ENCODE peak calls at places on chromosomes 13 and 19, in four cellular contexts. One of them, this sample, is unnamed.

GRCh38 chr19:17681505-17682125 is 6.5 kb downstream of the UNC13A start:
- DNase-seq in neuronal stem cell: no peak
- DNase-seq in H1: no peak
- DNase-seq in IMR-90: peak; percentile 56
- DNase-seq in this sample: peak; percentile 78

GRCh38 chr13:33251131-33251629 is 34.4 kb downstream of the STARD13 start:
- DNase-seq in neuronal stem cell: no peak
- DNase-seq in H1: no peak
- DNase-seq in IMR-90: peak; percentile 99
- DNase-seq in this sample: peak; percentile 88

GRCh38 chr19:49801966-49802661 is 11.0 kb downstream of the FUZ start:
- DNase-seq in neuronal stem cell: peak; percentile 76
- DNase-seq in H1: no peak
- DNase-seq in IMR-90: peak; percentile 86
- DNase-seq in this sample: peak; percentile 86

GRCh38 chr13:91598655-91599054 is 200.2 kb downstream of the GPC5 start:
- DNase-seq in neuronal stem cell: no peak
- DNase-seq in H1: no peak
- DNase-seq in IMR-90: no peak
- DNase-seq in this sample: no peak

GRCh38 chr13:72151241-72151640 is 284.2 kb upstream of the DACH1 start:
- DNase-seq in neuronal stem cell: no peak
- DNase-seq in H1: no peak
- DNase-seq in IMR-90: no peak
- DNase-seq in this sample: peak; percentile 40

GRCh38 chr19:32397736-32398135 is 7.8 kb upstream of the DPY19L3 start:
- DNase-seq in neuronal stem cell: no peak
- DNase-seq in H1: no peak
- DNase-seq in IMR-90: peak; percentile 88
- DNase-seq in this sample: peak; percentile 62

GRCh38 chr19:45809643-45810159 is 5.4 kb downstream of the RSPH6A start:
- DNase-seq in neuronal stem cell: no peak
- DNase-seq in H1: no peak
- DNase-seq in IMR-90: peak; percentile 83
- DNase-seq in this sample: peak; percentile 86

GRCh38 chr19:52658595-52658994 is 20.4 kb upstream of the ZNF83 start:
- DNase-seq in neuronal stem cell: no peak
- DNase-seq in H1: no peak
- DNase-seq in IMR-90: no peak
- DNase-seq in this sample: no peak

GRCh38 chr19:39104104-39104708 is 20.0 kb downstream of the ACP7 start:
- DNase-seq in neuronal stem cell: no peak
- DNase-seq in H1: no peak
- DNase-seq in IMR-90: no peak
- DNase-seq in this sample: no peak

GRCh38 chr13:43908156-43909126 is 28.7 kb downstream of the LACC1 start:
- DNase-seq in neuronal stem cell: peak; percentile 12
- DNase-seq in H1: no peak
- DNase-seq in IMR-90: peak; percentile 91
- DNase-seq in this sample: peak; percentile 87

GRCh38 chr19:48991823-48992570 is 1.1 kb downstream of the GYS1 start:
- DNase-seq in neuronal stem cell: no peak
- DNase-seq in H1: no peak
- DNase-seq in IMR-90: peak; percentile 83
- DNase-seq in this sample: peak; percentile 91

GRCh38 chr19:16330811-16331690 is 6.4 kb downstream of the KLF2 start:
- DNase-seq in neuronal stem cell: no peak
- DNase-seq in H1: no peak
- DNase-seq in IMR-90: no peak
- DNase-seq in this sample: peak; percentile 67

GRCh38 chr13:98221234-98221633 is 44.2 kb upstream of the RNF113B start:
- DNase-seq in neuronal stem cell: no peak
- DNase-seq in H1: no peak
- DNase-seq in IMR-90: no peak
- DNase-seq in this sample: peak; percentile 52

GRCh38 chr13:49444517-49445395 is 682 bp downstream of the SETDB2 start:
- DNase-seq in neuronal stem cell: peak; percentile 29
- DNase-seq in H1: no peak
- DNase-seq in IMR-90: peak; percentile 68
- DNase-seq in this sample: peak; percentile 80

GRCh38 chr13:71851541-71851940 is 15.5 kb downstream of the DACH1 start:
- DNase-seq in neuronal stem cell: no peak
- DNase-seq in H1: no peak
- DNase-seq in IMR-90: no peak
- DNase-seq in this sample: no peak

GRCh38 chr19:35400773-35401100 is 29.9 kb downstream of the GPR42 start:
- DNase-seq in neuronal stem cell: no peak
- DNase-seq in H1: no peak
- DNase-seq in IMR-90: no peak
- DNase-seq in this sample: no peak

GRCh38 chr13:76791290-76791664 is 94.9 kb downstream of the KCTD12 start:
- DNase-seq in neuronal stem cell: no peak
- DNase-seq in H1: peak; percentile 1
- DNase-seq in IMR-90: no peak
- DNase-seq in this sample: no peak
- H2AFZ ChIP-seq in neuronal stem cell: no peak overlapping the region
- H2AFZ ChIP-seq in H1: peak overlapping the region; percentile 6
- H2AFZ ChIP-seq in IMR-90: no peak overlapping the region
- H2AFZ ChIP-seq in this sample: no peak overlapping the region

GRCh38 chr19:9673912-9674668 is 810 bp downstream of the ZNF562 start:
- DNase-seq in neuronal stem cell: no peak
- DNase-seq in H1: no peak
- DNase-seq in IMR-90: peak; percentile 5
- DNase-seq in this sample: peak; percentile 11

GRCh38 chr19:9671654-9672053 is 3.2 kb downstream of the ZNF562 start:
- DNase-seq in neuronal stem cell: no peak
- DNase-seq in H1: no peak
- DNase-seq in IMR-90: no peak
- DNase-seq in this sample: no peak

GRCh38 chr19:9672893-9673292 is 2.0 kb downstream of the ZNF562 start:
- DNase-seq in neuronal stem cell: no peak
- DNase-seq in H1: no peak
- DNase-seq in IMR-90: no peak
- DNase-seq in this sample: no peak

DNA sequence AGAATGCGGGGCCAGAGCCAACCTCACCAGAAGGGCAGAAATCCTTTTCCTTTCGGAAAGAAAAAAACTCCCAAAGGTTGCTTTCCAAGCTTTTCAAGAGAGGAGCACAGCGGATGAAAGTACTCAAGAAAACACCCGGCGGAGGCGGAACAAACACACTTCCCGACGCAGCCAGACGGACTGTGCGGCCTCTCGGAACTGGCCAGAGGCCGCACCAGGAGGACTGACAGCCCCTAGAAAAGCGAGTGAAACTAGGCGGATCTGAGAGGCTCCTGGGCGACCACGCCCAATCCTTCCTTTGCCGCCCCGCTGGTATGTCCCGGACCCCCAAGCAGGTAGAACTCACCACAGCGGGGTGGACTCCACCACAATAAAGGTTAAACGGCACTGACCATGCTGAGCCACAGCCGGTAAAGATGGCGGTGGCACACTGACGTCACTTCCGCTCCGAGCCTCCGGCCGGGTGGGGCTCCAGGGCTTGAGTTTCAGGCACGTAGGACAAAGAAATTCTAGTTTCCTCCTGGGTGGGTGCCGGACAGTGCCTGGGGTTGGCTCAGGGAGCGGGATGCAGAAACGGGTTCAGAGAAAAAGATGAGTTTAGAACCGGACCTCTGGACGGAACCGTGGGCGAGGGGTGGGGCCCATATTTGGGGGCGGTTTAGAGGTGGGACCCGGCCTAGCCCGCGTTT is at the start of gene ZNF562:
- DNase-seq in neuronal stem cell: peak; percentile 86
- DNase-seq in H1: peak; percentile 86
- DNase-seq in IMR-90: peak; percentile 86
- DNase-seq in this sample: peak; percentile 85
- H2BK5ac ChIP-seq in neuronal stem cell: peak within 1 kb of the TSS; percentile 88
- H2BK5ac ChIP-seq in H1: no peak within 1 kb of the TSS
- H2BK5ac ChIP-seq in IMR-90: peak within 1 kb of the TSS; percentile 85
- H2BK5ac ChIP-seq in this sample: no peak within 1 kb of the TSS

DNA sequence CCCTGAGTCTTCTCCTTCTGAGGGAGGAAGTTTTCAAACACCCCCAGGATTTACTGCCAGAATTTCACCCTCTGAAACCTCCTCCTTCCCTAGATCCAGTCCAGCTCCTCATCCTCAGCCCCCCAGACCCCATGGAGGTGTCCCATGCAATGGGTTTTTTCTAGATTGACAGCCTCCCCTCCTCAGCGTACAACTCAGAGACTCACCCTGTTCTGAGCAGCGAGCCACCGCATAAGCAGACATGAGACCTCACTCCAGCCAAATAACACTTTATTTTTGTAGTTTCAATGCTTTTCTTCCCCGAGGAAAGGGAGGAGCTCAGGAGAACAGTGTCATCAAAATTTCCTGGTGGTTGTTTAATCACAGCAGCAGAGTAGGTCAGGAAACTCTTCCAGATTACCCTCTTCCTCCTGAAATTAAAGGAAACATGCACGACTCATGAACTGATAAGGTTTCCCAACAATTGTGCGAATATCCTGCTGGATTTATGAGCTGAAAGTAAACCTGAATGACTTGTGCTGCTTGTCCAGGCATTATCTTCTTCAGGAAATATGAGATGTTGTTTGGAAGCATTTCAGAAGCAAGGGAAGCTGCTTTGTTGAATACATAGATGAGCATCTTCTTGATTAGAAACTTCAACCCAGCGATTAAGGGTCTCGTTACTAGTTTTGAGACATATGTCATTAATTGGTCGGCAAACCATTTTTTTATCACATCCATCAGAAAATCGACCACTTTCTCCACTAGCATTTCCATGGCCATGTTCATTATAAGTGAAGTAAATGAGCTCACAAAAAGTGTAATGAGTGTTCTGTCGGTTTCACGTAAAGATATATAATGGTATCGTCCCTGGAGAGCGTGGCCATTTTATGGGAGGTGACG is 36.2 kb downstream of the ERICH4 start:
- DNase-seq in neuronal stem cell: no peak
- DNase-seq in H1: no peak
- DNase-seq in IMR-90: no peak
- DNase-seq in this sample: no peak
- H3K4me3 ChIP-seq in neuronal stem cell: no peak overlapping the region
- H3K4me3 ChIP-seq in H1: no peak overlapping the region
- H3K4me3 ChIP-seq in IMR-90: no peak overlapping the region
- H3K4me3 ChIP-seq in this sample: no peak overlapping the region

GRCh38 chr19:7833225-7834156 is 3.5 kb downstream of the EVI5L start:
- DNase-seq in neuronal stem cell: no peak
- DNase-seq in H1: no peak
- DNase-seq in IMR-90: peak; percentile 33
- DNase-seq in this sample: no peak
- H2AFZ ChIP-seq in neuronal stem cell: no peak overlapping the region
- H2AFZ ChIP-seq in H1: no peak overlapping the region
- H2AFZ ChIP-seq in IMR-90: peak overlapping the region; percentile 21
- H2AFZ ChIP-seq in this sample: no peak overlapping the region

DNA sequence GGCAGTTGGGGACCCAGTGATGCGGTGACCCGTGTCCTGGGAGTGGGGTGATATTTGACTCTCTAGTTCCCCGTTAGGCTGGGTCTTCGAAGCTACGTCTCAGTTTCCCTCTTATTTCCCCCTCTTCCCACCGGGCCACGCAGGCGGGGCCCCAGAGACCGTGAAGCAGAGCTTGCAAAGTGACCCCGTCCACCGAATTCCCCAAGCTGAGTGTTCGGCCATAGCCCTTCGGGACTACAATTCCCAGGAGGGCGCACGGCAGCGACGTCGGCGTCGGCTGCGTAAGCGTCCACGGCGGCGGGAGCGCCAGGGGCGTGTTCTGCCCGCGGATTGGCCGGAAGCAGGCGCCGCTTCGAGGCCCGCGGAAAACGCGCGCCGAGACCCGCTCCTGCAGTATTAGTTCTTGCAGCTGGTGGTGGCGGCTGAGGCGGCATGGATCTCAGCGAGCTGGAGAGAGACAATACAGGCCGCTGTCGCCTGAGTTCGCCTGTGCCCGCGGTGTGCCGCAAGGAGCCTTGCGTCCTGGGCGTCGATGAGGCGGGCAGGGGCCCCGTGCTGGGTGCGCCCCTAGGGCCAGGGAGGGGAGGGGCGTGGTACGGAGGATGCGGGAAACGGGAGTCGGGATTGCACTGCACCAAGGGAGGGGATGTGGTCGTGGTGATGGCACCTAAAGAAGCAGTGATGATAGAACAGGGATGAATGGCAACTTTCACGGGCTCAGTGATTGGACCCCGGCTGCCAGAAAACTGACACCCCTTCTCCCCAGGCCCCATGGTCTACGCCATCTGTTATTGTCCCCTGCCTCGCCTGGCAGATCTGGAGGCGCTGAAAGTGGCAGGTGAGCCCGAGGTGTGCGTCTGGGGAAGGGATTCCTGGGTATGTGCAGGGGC is at the start of gene RNASEH2A:
- DNase-seq in neuronal stem cell: peak; percentile 85
- DNase-seq in H1: no peak
- DNase-seq in IMR-90: peak; percentile 86
- DNase-seq in this sample: peak; percentile 91
- H2BK5ac ChIP-seq in neuronal stem cell: no peak within 1 kb of the TSS
- H2BK5ac ChIP-seq in H1: peak within 1 kb of the TSS; percentile 91
- H2BK5ac ChIP-seq in IMR-90: no peak within 1 kb of the TSS
- H2BK5ac ChIP-seq in this sample: no peak within 1 kb of the TSS

GRCh38 chr13:21238267-21238666 is 61.8 kb downstream of the MRPL57 start:
- DNase-seq in neuronal stem cell: no peak
- DNase-seq in H1: no peak
- DNase-seq in IMR-90: no peak
- DNase-seq in this sample: no peak
- H3K4me3 ChIP-seq in neuronal stem cell: no peak overlapping the region
- H3K4me3 ChIP-seq in H1: no peak overlapping the region
- H3K4me3 ChIP-seq in IMR-90: no peak overlapping the region
- H3K4me3 ChIP-seq in this sample: no peak overlapping the region

GRCh38 chr13:78881746-78882145 is 222.8 kb upstream of the OBI1 start:
- DNase-seq in neuronal stem cell: no peak
- DNase-seq in H1: no peak
- DNase-seq in IMR-90: no peak
- DNase-seq in this sample: no peak

GRCh38 chr13:78881054-78881453 is 222.1 kb upstream of the OBI1 start:
- DNase-seq in neuronal stem cell: no peak
- DNase-seq in H1: no peak
- DNase-seq in IMR-90: no peak
- DNase-seq in this sample: no peak

GRCh38 chr13:78875792-78876580 is 217.0 kb upstream of the OBI1 start:
- DNase-seq in neuronal stem cell: no peak
- DNase-seq in H1: peak; percentile 7
- DNase-seq in IMR-90: no peak
- DNase-seq in this sample: no peak

GRCh38 chr13:78876915-78877549 is 218.1 kb upstream of the OBI1 start:
- DNase-seq in neuronal stem cell: no peak
- DNase-seq in H1: no peak
- DNase-seq in IMR-90: no peak
- DNase-seq in this sample: no peak
- H2AFZ ChIP-seq in neuronal stem cell: no peak overlapping the region
- H2AFZ ChIP-seq in H1: no peak overlapping the region
- H2AFZ ChIP-seq in IMR-90: no peak overlapping the region
- H2AFZ ChIP-seq in this sample: no peak overlapping the region